ENCODE peak calls at places on chromosome 19, in five cellular contexts. L is cardiac muscle cell, C is body of pancreas, S is aorta, Q is astrocyte. O is an unnamed sample. For H3K4me1, the result is how much of the 10 kb centered on the place peaks cover.

GRCh38 chr19:38196948-38197656 is 26.9 kb downstream of the DPF1 start:
- DNase-seq in L (no peak), C (no peak), S (no peak), Q (no peak), O (no peak)

GRCh38 chr19:39001016-39001415 is 25.5 kb upstream of the FBXO17 start:
- DNase-seq in L (peak), C (no peak), S (no peak), Q (no peak), O (no peak)

GRCh38 chr19:7447648-7448047 is 41.2 kb downstream of the PEX11G start:
- DNase-seq in L (no peak), C (no peak), S (no peak), Q (no peak), O (no peak)

GRCh38 chr19:4278460-4278901 is 585 bp upstream of the SHD start:
- DNase-seq in L (no peak), C (no peak), S (no peak), Q (no peak), O (no peak)

GRCh38 chr19:30244533-30244932 is 127.7 kb upstream of the ZNF536 start:
- DNase-seq in L (no peak), C (no peak), S (no peak), Q (no peak), O (no peak)

GRCh38 chr19:2034729-2035589 is 16.1 kb downstream of the MKNK2 start:
- DNase-seq in L (peak), C (peak), S (peak), Q (no peak), O (peak)

GRCh38 chr19:37551123-37551993 is 43.2 kb downstream of the ZNF571 start:
- DNase-seq in L (peak), C (no peak), S (no peak), Q (peak), O (no peak)

GRCh38 chr19:11538232-11539036 is at the start of gene CNN1:
- DNase-seq in L (peak), C (no peak), S (peak), Q (peak), O (no peak)

GRCh38 chr19:1119475-1120217 is 15.9 kb downstream of the GPX4 start:
- DNase-seq in L (no peak), C (no peak), S (no peak), Q (no peak), O (no peak)

DNA sequence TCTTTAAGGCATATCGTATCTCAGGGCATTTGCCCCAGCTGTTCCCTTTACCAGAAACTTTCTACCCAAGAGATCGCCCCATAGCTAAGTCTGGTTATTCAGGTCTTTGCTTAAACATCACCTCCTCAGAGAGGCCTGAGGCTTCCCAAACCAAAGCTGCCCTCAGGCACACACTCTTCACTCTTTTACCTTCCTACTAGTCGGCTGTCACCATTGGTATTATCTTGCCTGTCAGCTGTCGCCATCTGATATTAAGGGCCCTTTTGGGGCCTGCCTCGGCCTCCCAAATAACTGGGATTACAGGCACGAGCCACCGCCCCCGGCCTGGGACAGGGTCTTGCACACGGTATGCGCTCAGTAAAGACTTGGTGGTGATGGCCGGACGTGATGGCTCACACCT is 1.0 kb downstream of the GADD45GIP1 start:
- DNase-seq in L (no peak), C (no peak), S (no peak), Q (no peak), O (no peak)
- H3K4me1 ChIP-seq in L (under half), C (under half), S (under half), Q (under half), O (under half)

GRCh38 chr19:54201980-54202379 is 1.3 kb downstream of the RPS9 start:
- DNase-seq in L (peak), C (no peak), S (no peak), Q (no peak), O (no peak)
- H3K4me1 ChIP-seq in L (under half), C (half or more), S (under half), Q (under half), O (under half)

DNA sequence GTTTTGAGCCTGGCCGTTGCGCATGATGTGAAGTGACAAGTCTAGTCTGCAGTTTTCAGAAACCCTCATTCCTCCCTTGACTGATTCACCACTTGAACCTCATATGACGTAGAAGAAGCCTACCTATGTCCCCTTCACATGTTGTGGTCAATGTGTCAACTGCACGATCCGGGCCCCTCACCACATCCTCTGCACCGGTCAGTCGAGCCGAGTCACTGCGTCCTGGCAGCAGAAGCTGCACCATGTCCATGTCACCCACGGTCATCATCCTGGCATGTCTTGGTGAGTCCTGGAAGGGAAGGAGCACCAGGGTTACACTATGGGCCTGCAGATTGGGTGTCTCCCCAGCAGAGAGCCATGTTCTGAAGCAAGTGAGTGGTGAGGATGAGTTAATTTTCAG is at the start of gene KIR2DL4:
- DNase-seq in L (no peak), C (no peak), S (no peak), Q (no peak), O (no peak)
- H3K4me1 ChIP-seq in L (under half), C (under half), S (under half), Q (under half), O (under half)

GRCh38 chr19:15300533-15301194 is 31.7 kb downstream of the BRD4 start:
- DNase-seq in L (peak), C (no peak), S (no peak), Q (no peak), O (peak)
- H3K4me1 ChIP-seq in L (half or more), C (half or more), S (under half), Q (half or more), O (under half)

GRCh38 chr19:45641274-45642105 is 2.3 kb upstream of the EML2 start:
- DNase-seq in L (peak), C (peak), S (peak), Q (peak), O (peak)
- H3K4me1 ChIP-seq in L (under half), C (half or more), S (under half), Q (under half), O (under half)

GRCh38 chr19:42697884-42698283 is 42.4 kb downstream of the PSG3 start:
- DNase-seq in L (no peak), C (no peak), S (no peak), Q (no peak), O (no peak)
- H3K4me1 ChIP-seq in L (under half), C (under half), S (under half), Q (under half), O (under half)

DNA sequence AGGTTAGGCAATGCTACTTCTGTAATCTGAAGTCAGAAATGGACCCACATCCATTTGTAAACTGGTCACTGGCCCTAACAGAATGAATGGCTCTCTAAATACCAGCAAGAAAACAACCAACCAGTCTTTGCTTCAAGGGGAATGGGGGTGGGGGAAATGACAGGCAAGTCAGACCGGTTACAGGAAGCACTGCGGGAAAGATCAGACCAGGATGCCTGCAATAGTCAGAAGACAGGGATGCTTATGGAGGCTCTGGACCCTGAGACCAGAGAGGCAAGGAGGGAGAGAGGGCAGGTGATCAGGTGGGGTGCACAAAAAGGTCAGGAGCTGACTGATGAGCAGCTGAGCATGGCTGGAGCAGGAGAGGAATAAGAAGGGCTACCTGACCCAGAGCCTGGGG is 13.1 kb downstream of the MED26 start:
- DNase-seq in L (no peak), C (no peak), S (no peak), Q (no peak), O (no peak)
- H3K4me1 ChIP-seq in L (under half), C (half or more), S (under half), Q (under half), O (under half)